ENCODE peak calls at places on chromosomes 2 and 18, in five cellular contexts. W is neural progenitor cell; H is psoas muscle; U is CD8-positive, alpha-beta memory T cell; R is GM23338. J is an unnamed sample. For H3K27me3, the result is how much of the 10 kb centered on the place peaks cover.

GRCh38 chr2:145846986-145847385 is 1327.1 kb upstream of the ZEB2 start:
- DNase-seq in W (no peak), H (no peak), U (no peak), R (no peak), J (no peak)

GRCh38 chr18:58135806-58136331 is 91.8 kb downstream of the NEDD4L start:
- DNase-seq in W (peak), H (no peak), U (peak), R (peak), J (peak)

GRCh38 chr2:38290332-38290731 is 86.7 kb downstream of the ATL2 start:
- DNase-seq in W (no peak), H (no peak), U (no peak), R (no peak), J (no peak)

GRCh38 chr18:49371786-49372185 is 88.7 kb downstream of the DYM start:
- DNase-seq in W (no peak), H (no peak), U (no peak), R (no peak), J (no peak)

GRCh38 chr2:15636972-15637785 is 45.5 kb downstream of the DDX1 start:
- DNase-seq in W (peak), H (peak), U (peak), R (peak), J (peak)

GRCh38 chr2:26172189-26172865 is 561 bp upstream of the GAREM2 start:
- DNase-seq in W (no peak), H (no peak), U (no peak), R (peak), J (peak)

GRCh38 chr2:241803387-241804325 is 5.3 kb upstream of the NEU4 start:
- DNase-seq in W (no peak), H (peak), U (peak), R (peak), J (peak)

GRCh38 chr2:120726245-120726644 is 9.4 kb upstream of the GLI2 start:
- DNase-seq in W (no peak), H (no peak), U (no peak), R (no peak), J (no peak)

GRCh38 chr2:214497489-214497888 is 86.6 kb downstream of the VWC2L start:
- DNase-seq in W (no peak), H (no peak), U (no peak), R (no peak), J (no peak)

GRCh38 chr2:53944542-53944941 is 26.3 kb downstream of the PSME4 start:
- DNase-seq in W (no peak), H (no peak), U (no peak), R (no peak), J (no peak)

GRCh38 chr2:215428060-215428910 is 7.6 kb downstream of the FN1 start:
- DNase-seq in W (no peak), H (no peak), U (no peak), R (no peak), J (no peak)

GRCh38 chr2:67055387-67056304 is 341.5 kb upstream of the ETAA1 start:
- DNase-seq in W (no peak), H (no peak), U (no peak), R (no peak), J (no peak)

GRCh38 chr2:117856415-117857210 is 42.1 kb downstream of the DDX18 start:
- DNase-seq in W (no peak), H (no peak), U (no peak), R (peak), J (peak)

GRCh38 chr2:112092286-112093041 is 37.4 kb downstream of the TMEM87B start:
- DNase-seq in W (no peak), H (no peak), U (no peak), R (peak), J (no peak)

GRCh38 chr2:230989731-230990130 is 6.2 kb upstream of the SPATA3 start:
- DNase-seq in W (no peak), H (no peak), U (no peak), R (no peak), J (no peak)

GRCh38 chr2:209476367-209477191 is 52.7 kb downstream of the MAP2 start:
- DNase-seq in W (no peak), H (no peak), U (no peak), R (no peak), J (peak)

GRCh38 chr2:127100261-127101047 is 6.5 kb downstream of the BIN1 start:
- DNase-seq in W (no peak), H (peak), U (no peak), R (peak), J (peak)

GRCh38 chr2:131015764-131016163 is 77.5 kb downstream of the FAM168B start:
- DNase-seq in W (no peak), H (no peak), U (no peak), R (no peak), J (no peak)

GRCh38 chr2:186328848-186329247 is 157.2 kb upstream of the ZC3H15 start:
- DNase-seq in W (no peak), H (no peak), U (no peak), R (no peak), J (no peak)

GRCh38 chr2:235707411-235708096 is 213.7 kb downstream of the AGAP1 start:
- DNase-seq in W (no peak), H (no peak), U (no peak), R (no peak), J (peak)

GRCh38 chr2:40096360-40096759 is 317.3 kb upstream of the THUMPD2 start:
- DNase-seq in W (no peak), H (no peak), U (no peak), R (no peak), J (no peak)

GRCh38 chr2:176234216-176234615 is 35.0 kb upstream of the MTX2 start:
- DNase-seq in W (no peak), H (no peak), U (no peak), R (no peak), J (no peak)

GRCh38 chr18:23498877-23499570 is 4.3 kb upstream of the RMC1 start:
- DNase-seq in W (peak), H (peak), U (peak), R (peak), J (peak)

GRCh38 chr2:42421157-42421485 is 60.1 kb upstream of the COX7A2L start:
- DNase-seq in W (no peak), H (no peak), U (no peak), R (no peak), J (no peak)

GRCh38 chr2:227374158-227374557 is 4.9 kb downstream of the TM4SF20 start:
- DNase-seq in W (no peak), H (no peak), U (no peak), R (no peak), J (peak)

GRCh38 chr2:164438490-164439205 is 182.6 kb downstream of the GRB14 start:
- DNase-seq in W (no peak), H (no peak), U (no peak), R (no peak), J (no peak)

GRCh38 chr2:180411631-180412030 is 404.5 kb upstream of the CWC22 start:
- DNase-seq in W (no peak), H (no peak), U (no peak), R (no peak), J (no peak)

GRCh38 chr18:58942486-58942885 is 77.8 kb downstream of the ZNF532 start:
- DNase-seq in W (no peak), H (no peak), U (no peak), R (no peak), J (no peak)

GRCh38 chr2:232628466-232629200 is 4.8 kb upstream of the EFHD1 start:
- DNase-seq in W (peak), H (peak), U (no peak), R (no peak), J (peak)
- H3K27me3 ChIP-seq in W (under half), H (under half), U (under half), R (under half), J (under half)

DNA sequence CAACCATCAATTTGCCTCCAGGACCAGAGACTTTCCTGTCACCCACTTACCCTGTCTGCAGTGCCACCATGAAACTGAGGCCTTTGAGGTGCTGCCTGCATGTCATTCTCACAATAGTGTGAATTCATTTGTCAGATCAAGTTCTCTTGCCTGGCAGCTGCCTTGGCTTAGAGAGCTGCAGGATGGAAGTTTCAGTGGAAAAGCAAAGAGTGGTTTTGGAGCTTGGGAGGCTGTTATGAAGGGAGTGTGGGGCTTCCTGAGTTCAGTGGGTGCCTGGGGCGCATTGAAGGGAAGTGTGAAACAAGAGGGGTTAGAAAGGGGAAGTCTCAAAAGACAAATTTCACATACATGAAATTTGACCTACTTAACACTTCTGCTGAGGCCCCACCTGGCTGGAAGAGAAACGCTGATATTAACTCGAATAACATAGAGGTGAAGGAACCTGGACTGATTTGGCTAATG is 7.9 kb upstream of the LBH start:
- DNase-seq in W (no peak), H (no peak), U (peak), R (no peak), J (no peak)
- H3K27ac ChIP-seq in W (no peak), H (no peak), U (peak), R (no peak), J (no peak)

GRCh38 chr2:217017788-217018187 is 157.9 kb upstream of the TNP1 start:
- DNase-seq in W (no peak), H (no peak), U (no peak), R (no peak), J (no peak)

GRCh38 chr2:217026161-217026560 is 166.3 kb upstream of the TNP1 start:
- DNase-seq in W (no peak), H (no peak), U (no peak), R (no peak), J (no peak)

GRCh38 chr2:217026570-217026969 is 166.7 kb upstream of the TNP1 start:
- DNase-seq in W (no peak), H (no peak), U (no peak), R (no peak), J (no peak)

GRCh38 chr2:217027414-217027813 is 167.6 kb upstream of the TNP1 start:
- DNase-seq in W (no peak), H (no peak), U (no peak), R (no peak), J (no peak)

DNA sequence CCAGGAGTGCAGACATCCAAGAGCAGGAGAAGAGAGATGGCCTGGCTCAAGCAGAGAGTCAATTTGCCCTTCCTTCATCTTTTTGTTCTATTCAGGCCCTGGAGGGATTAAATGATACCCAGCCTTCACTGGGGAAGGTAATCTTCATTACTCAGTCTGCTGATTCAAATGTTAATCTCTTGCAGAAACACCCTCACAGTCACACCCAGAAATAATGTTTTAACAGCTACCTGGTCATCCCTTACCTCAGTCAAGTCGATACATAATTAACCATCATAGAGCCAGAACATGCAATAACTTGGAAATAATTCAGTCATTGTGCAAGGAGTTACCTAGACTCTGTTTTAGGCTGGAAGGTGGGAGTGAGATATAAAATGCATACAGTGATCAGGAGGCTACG is 163.7 kb upstream of the TNP1 start:
- DNase-seq in W (no peak), H (no peak), U (no peak), R (no peak), J (no peak)
- H3K4me3 ChIP-seq in W (no peak), H (no peak), U (no peak), R (no peak), J (no peak)

DNA sequence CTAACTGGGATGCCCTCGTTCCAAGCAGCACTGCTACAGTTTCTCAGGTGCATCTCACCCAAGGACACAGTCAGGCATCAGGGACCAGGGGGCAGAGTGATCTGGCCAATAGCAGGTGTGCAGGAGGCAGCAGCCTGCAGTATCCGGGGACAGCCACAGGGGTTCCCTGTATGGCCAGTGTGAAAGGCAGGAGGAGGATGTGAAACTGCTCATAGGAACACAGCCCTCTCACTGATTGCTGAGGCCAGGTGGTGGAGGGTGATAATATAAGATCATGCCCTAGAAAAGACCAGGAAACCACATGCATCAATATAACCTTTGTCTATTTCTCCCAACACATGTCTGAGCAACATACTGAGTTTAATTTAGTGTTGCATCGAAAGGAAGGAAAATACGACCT is 112.7 kb upstream of the TACR1 start:
- DNase-seq in W (peak), H (no peak), U (no peak), R (peak), J (no peak)
- H3K27me3 ChIP-seq in W (under half), H (under half), U (under half), R (under half), J (under half)

GRCh38 chr2:106075038-106075437 is 119.1 kb downstream of the UXS1 start:
- DNase-seq in W (no peak), H (no peak), U (no peak), R (no peak), J (peak)

GRCh38 chr2:106080955-106081354 is 113.1 kb downstream of the UXS1 start:
- DNase-seq in W (no peak), H (no peak), U (no peak), R (no peak), J (no peak)

GRCh38 chr2:106073608-106074406 is 120.3 kb downstream of the UXS1 start:
- DNase-seq in W (no peak), H (no peak), U (no peak), R (no peak), J (no peak)

GRCh38 chr2:106076941-106077340 is 117.2 kb downstream of the UXS1 start:
- DNase-seq in W (no peak), H (no peak), U (no peak), R (no peak), J (no peak)

GRCh38 chr2:106078091-106078490 is 116.0 kb downstream of the UXS1 start:
- DNase-seq in W (no peak), H (no peak), U (no peak), R (no peak), J (no peak)
- H3K27ac ChIP-seq in W (no peak), H (no peak), U (no peak), R (no peak), J (no peak)

GRCh38 chr2:206696910-206697309 is 21.3 kb downstream of the DYTN start:
- DNase-seq in W (no peak), H (no peak), U (no peak), R (no peak), J (no peak)
- H3K4me3 ChIP-seq in W (no peak), H (no peak), U (no peak), R (no peak), J (no peak)

DNA sequence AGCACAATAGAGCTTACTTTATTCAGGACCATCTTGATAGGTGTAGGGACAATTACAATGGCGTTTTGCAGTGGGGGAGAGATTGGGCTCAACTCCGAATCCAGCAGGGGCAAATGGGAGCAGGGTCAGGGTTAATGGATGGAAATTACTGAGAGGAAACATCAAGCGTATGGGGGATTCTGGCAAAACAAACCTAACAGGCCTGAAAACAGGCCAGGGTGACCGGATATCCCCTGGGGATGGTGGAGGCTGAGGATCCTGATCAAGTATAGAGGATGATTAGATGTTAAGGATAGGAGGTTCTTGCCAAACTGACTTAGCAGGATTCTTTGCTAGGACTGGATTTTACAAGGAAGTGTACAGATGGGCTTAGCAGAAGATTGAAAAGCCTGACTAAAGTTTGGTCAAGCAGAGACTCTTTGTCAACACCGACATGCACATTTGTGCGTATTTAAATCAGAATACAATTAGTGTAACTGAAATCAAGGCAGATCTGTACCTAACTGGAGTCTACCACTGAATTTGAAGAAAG is 54.5 kb upstream of the GPR45 start:
- DNase-seq in W (no peak), H (no peak), U (no peak), R (no peak), J (no peak)
- H3K27me3 ChIP-seq in W (under half), H (under half), U (under half), R (under half), J (under half)